ENCODE peak calls at places on chromosomes 12 and 14, in six cellular contexts. M is heart left ventricle, U is mammary epithelial cell, R is HepG2, N is BE2C, S is GM20000. F is an unnamed sample.

GRCh38 chr12:130698106-130698505 is 18.0 kb downstream of the RIMBP2 start:
- DNase-seq in M (no peak), U (no peak), R (no peak), N (no peak), S (no peak), F (no peak)

GRCh38 chr12:110079477-110080400 is 31.4 kb upstream of the C12orf76 start:
- DNase-seq in M (peak; percentile 65), U (peak; percentile 42), R (peak; percentile 96), N (no peak), S (peak; percentile 71), F (no peak)

GRCh38 chr12:92463171-92463570 is 239.6 kb upstream of the PLEKHG7 start:
- DNase-seq in M (no peak), U (no peak), R (no peak), N (no peak), S (no peak), F (no peak)

GRCh38 chr14:65566820-65567522 is 154.4 kb downstream of the FUT8 start:
- DNase-seq in M (no peak), U (peak; percentile 23), R (no peak), N (no peak), S (no peak), F (peak; percentile 44)

GRCh38 chr12:104482748-104483147 is 26.0 kb downstream of the CHST11 start:
- DNase-seq in M (no peak), U (no peak), R (no peak), N (no peak), S (no peak), F (no peak)

GRCh38 chr12:81167694-81168093 is 89.8 kb downstream of the ACSS3 start:
- DNase-seq in M (no peak), U (peak; percentile 27), R (no peak), N (no peak), S (no peak), F (peak; percentile 60)

GRCh38 chr14:105473677-105474477 is 744 bp upstream of the CRIP2 start:
- DNase-seq in M (peak; percentile 99), U (peak; percentile 78), R (peak; percentile 77), N (peak; percentile 97), S (peak; percentile 81), F (peak; percentile 76)

GRCh38 chr12:42588981-42589464 is 523 bp downstream of the PRICKLE1 start:
- DNase-seq in M (peak; percentile 54), U (peak; percentile 43), R (no peak), N (peak; percentile 85), S (peak; percentile 51), F (no peak)

GRCh38 chr14:100554082-100554677 is 33.0 kb downstream of the BEGAIN start:
- DNase-seq in M (peak; percentile 59), U (peak; percentile 45), R (no peak), N (peak; percentile 56), S (no peak), F (peak; percentile 40)

GRCh38 chr12:98980508-98980907 is 335.4 kb downstream of the APAF1 start:
- DNase-seq in M (no peak), U (no peak), R (no peak), N (no peak), S (no peak), F (no peak)

GRCh38 chr12:49461221-49461620 is 77.6 kb upstream of the KCNH3 start:
- DNase-seq in M (no peak), U (no peak), R (no peak), N (no peak), S (no peak), F (no peak)

GRCh38 chr12:96514328-96514727 is 25.0 kb downstream of the CFAP54 start:
- DNase-seq in M (no peak), U (no peak), R (no peak), N (no peak), S (peak; percentile 34), F (no peak)

GRCh38 chr12:99282670-99283069 is 364.9 kb upstream of the GARIN6 start:
- DNase-seq in M (no peak), U (no peak), R (no peak), N (no peak), S (no peak), F (no peak)

GRCh38 chr12:11763760-11764520 is 114.5 kb downstream of the ETV6 start:
- DNase-seq in M (no peak), U (no peak), R (peak; percentile 70), N (no peak), S (no peak), F (no peak)

GRCh38 chr14:32087173-32087861 is 10.2 kb downstream of the ARHGAP5 start:
- DNase-seq in M (no peak), U (peak; percentile 38), R (peak; percentile 73), N (no peak), S (no peak), F (peak; percentile 51)

GRCh38 chr14:104681689-104682074 is 7.7 kb upstream of the INF2 start:
- DNase-seq in M (peak; percentile 92), U (peak; percentile 77), R (peak; percentile 46), N (peak; percentile 72), S (no peak), F (peak; percentile 70)

GRCh38 chr12:91973813-91974212 is 171.8 kb downstream of the BTG1 start:
- DNase-seq in M (no peak), U (no peak), R (no peak), N (no peak), S (no peak), F (no peak)

GRCh38 chr12:54587315-54587821 is 1.1 kb downstream of the PPP1R1A start:
- DNase-seq in M (peak; percentile 72), U (no peak), R (peak; percentile 61), N (no peak), S (no peak), F (no peak)

GRCh38 chr12:75825686-75826085 is 205.9 kb downstream of the PHLDA1 start:
- DNase-seq in M (no peak), U (peak; percentile 95), R (no peak), N (no peak), S (no peak), F (peak; percentile 95)

GRCh38 chr14:52117433-52117832 is 48.6 kb upstream of the NID2 start:
- DNase-seq in M (peak; percentile 64), U (no peak), R (no peak), N (no peak), S (no peak), F (no peak)

GRCh38 chr12:118376089-118377004 is at the start of gene SUDS3:
- DNase-seq in M (peak; percentile 91), U (peak; percentile 64), R (peak; percentile 78), N (peak; percentile 90), S (peak; percentile 89), F (peak; percentile 62)

GRCh38 chr14:68884031-68885030 is 91.5 kb upstream of the ZFP36L1 start:
- DNase-seq in M (peak; percentile 85), U (peak; percentile 82), R (peak; percentile 44), N (no peak), S (no peak), F (peak; percentile 86)

GRCh38 chr12:50240792-50241114 is 42.6 kb downstream of the LIMA1 start:
- DNase-seq in M (no peak), U (no peak), R (no peak), N (no peak), S (no peak), F (no peak)

GRCh38 chr12:19025582-19025981 is 104.0 kb upstream of the PLEKHA5 start:
- DNase-seq in M (no peak), U (no peak), R (no peak), N (no peak), S (no peak), F (peak; percentile 16)

GRCh38 chr12:19026637-19027508 is 102.7 kb upstream of the PLEKHA5 start:
- DNase-seq in M (no peak), U (no peak), R (no peak), N (no peak), S (no peak), F (no peak)

GRCh38 chr12:19021646-19022045 is 107.9 kb upstream of the PLEKHA5 start:
- DNase-seq in M (no peak), U (no peak), R (peak; percentile 31), N (no peak), S (no peak), F (no peak)

GRCh38 chr12:19030180-19030579 is 99.4 kb upstream of the PLEKHA5 start:
- DNase-seq in M (no peak), U (peak; percentile 81), R (no peak), N (no peak), S (no peak), F (peak; percentile 50)

DNA sequence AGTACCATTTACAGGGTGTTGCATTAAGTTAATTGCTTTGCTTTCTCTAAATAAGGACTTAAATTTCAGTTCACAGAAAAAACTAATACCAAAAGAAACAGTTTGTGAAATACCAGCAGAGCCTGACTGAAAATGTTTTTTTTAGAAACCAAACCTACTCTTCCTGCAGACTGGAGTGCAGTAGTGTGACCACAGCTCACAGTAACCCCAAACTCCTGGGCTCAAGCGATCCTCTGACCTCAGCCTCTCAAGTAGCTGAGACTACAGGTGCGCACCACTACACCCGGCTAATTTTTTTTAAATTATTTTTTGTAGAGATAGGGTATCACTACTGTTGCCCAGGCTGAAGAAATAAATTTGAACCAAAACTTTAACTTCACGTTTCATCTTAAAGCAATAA is 103.5 kb upstream of the PLEKHA5 start:
- DNase-seq in M (no peak), U (no peak), R (no peak), N (no peak), S (no peak), F (no peak)
- TF ChIP-seq CTCF in M (no peak), U (no peak), R (no peak), N (no peak), S (no peak), F (no peak)

GRCh38 chr12:46135750-46136149 is 133.1 kb downstream of the SLC38A1 start:
- DNase-seq in M (no peak), U (no peak), R (no peak), N (no peak), S (no peak), F (no peak)

GRCh38 chr12:46134852-46135251 is 134.0 kb downstream of the SLC38A1 start:
- DNase-seq in M (no peak), U (no peak), R (no peak), N (no peak), S (no peak), F (no peak)

GRCh38 chr12:46133751-46134150 is 135.1 kb downstream of the SLC38A1 start:
- DNase-seq in M (no peak), U (no peak), R (no peak), N (no peak), S (no peak), F (peak; percentile 57)

GRCh38 chr12:46134205-46134811 is 134.5 kb downstream of the SLC38A1 start:
- DNase-seq in M (no peak), U (no peak), R (no peak), N (no peak), S (no peak), F (peak; percentile 4)

DNA sequence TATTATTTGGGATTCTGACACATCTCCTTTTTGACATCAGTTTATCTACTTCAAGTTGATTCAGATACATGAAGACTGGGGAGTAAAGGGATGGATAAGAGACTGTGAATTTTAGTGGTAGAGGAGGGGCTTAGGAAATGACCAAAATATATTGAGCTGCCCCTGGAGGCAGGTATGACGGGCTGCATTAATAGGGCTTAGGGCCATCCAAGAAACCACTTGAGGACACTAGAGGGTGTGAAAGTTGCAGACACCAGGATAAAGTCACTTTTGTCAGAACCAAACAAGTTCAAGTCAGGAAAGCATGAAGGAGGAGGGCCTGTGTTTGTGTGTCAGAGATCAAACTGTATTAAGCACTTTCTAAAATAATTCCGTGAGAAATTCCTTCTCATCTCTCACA is 137.1 kb downstream of the SLC38A1 start:
- DNase-seq in M (no peak), U (no peak), R (no peak), N (no peak), S (no peak), F (peak; percentile 18)
- TF ChIP-seq CTCF in M (peak; percentile 9), U (peak; percentile 27), R (peak; percentile 14), N (peak; percentile 20), S (no peak), F (no peak)

GRCh38 chr12:123045678-123046077 is 65.2 kb downstream of the ARL6IP4 start:
- DNase-seq in M (no peak), U (no peak), R (no peak), N (no peak), S (no peak), F (no peak)
- TF ChIP-seq CTCF in M (no peak), U (no peak), R (no peak), N (no peak), S (no peak), F (no peak)

GRCh38 chr14:33184587-33184986 is 245.9 kb downstream of the NPAS3 start:
- DNase-seq in M (no peak), U (no peak), R (no peak), N (peak; percentile 25), S (no peak), F (peak; percentile 4)
- TF ChIP-seq CTCF in M (no peak), U (peak; percentile 8), R (peak; percentile 36), N (peak; percentile 50), S (no peak), F (no peak)

F was measured in bronchial epithelial cell.